ENCODE peak calls at places on chromosomes 16 and 17, in five cellular contexts. J is NCI-H2029, R is A549, W is NCI-H2171, H is activated T-helper 1 cell treated with Interleukin-2 at 50 U/mL for 16 hours. Y is an unnamed sample.

GRCh38 chr16:11597268-11597690 is 10.6 kb upstream of the LITAF start:
- DNase-seq in J (no peak), R (peak), W (no peak), H (no peak), Y (peak)

GRCh38 chr17:18332909-18333489 is 17.9 kb downstream of the SMCR8 start:
- DNase-seq in J (no peak), R (no peak), W (no peak), H (no peak), Y (peak)

GRCh38 chr17:45990836-45991235 is 8.2 kb upstream of the STH start:
- DNase-seq in J (no peak), R (no peak), W (no peak), H (no peak), Y (no peak)

GRCh38 chr17:48055531-48056245 is 7.5 kb downstream of the NFE2L1 start:
- DNase-seq in J (no peak), R (peak), W (no peak), H (no peak), Y (peak)

GRCh38 chr17:48382989-48383388 is 47.0 kb downstream of the SKAP1 start:
- DNase-seq in J (no peak), R (no peak), W (no peak), H (no peak), Y (no peak)

GRCh38 chr17:2071421-2072281 is 16.7 kb downstream of the HIC1 start:
- DNase-seq in J (no peak), R (no peak), W (no peak), H (no peak), Y (peak)

GRCh38 chr17:59223813-59224212 is 3.5 kb downstream of the GDPD1 start:
- DNase-seq in J (no peak), R (no peak), W (no peak), H (no peak), Y (no peak)

GRCh38 chr16:79673635-79674034 is 73.1 kb upstream of the MAF start:
- DNase-seq in J (no peak), R (no peak), W (no peak), H (no peak), Y (no peak)

GRCh38 chr17:27351741-27352140 is 57.8 kb downstream of the WSB1 start:
- DNase-seq in J (no peak), R (no peak), W (no peak), H (no peak), Y (peak)

GRCh38 chr16:55250641-55251550 is 73.1 kb upstream of the IRX6 start:
- DNase-seq in J (no peak), R (no peak), W (no peak), H (no peak), Y (no peak)

GRCh38 chr17:31556969-31557620 is 165.6 kb downstream of the RAB11FIP4 start:
- DNase-seq in J (no peak), R (no peak), W (no peak), H (no peak), Y (no peak)

GRCh38 chr17:35368086-35368824 is 5.2 kb downstream of the SLFN11 start:
- DNase-seq in J (no peak), R (no peak), W (no peak), H (no peak), Y (peak)

GRCh38 chr16:3088925-3089716 is 10.0 kb downstream of the ZSCAN10 start:
- DNase-seq in J (no peak), R (no peak), W (no peak), H (no peak), Y (no peak)

GRCh38 chr17:65418622-65419021 is 142.8 kb downstream of the AXIN2 start:
- DNase-seq in J (no peak), R (no peak), W (no peak), H (no peak), Y (no peak)

GRCh38 chr16:3570420-3571062 is 6.7 kb downstream of the NLRC3 start:
- DNase-seq in J (no peak), R (no peak), W (no peak), H (no peak), Y (no peak)

GRCh38 chr16:61277849-61278248 is 758.4 kb downstream of the CDH8 start:
- DNase-seq in J (no peak), R (no peak), W (no peak), H (no peak), Y (no peak)

GRCh38 chr16:84448444-84448843 is 56.0 kb downstream of the MEAK7 start:
- DNase-seq in J (no peak), R (no peak), W (no peak), H (no peak), Y (no peak)

GRCh38 chr17:49890852-49891251 is 43.0 kb upstream of the TAC4 start:
- DNase-seq in J (no peak), R (no peak), W (no peak), H (no peak), Y (no peak)

GRCh38 chr16:22023505-22023904 is 15.6 kb downstream of the MOSMO start:
- DNase-seq in J (no peak), R (no peak), W (no peak), H (no peak), Y (peak)

GRCh38 chr17:44898768-44899073 is 524 bp downstream of the EFTUD2 start:
- DNase-seq in J (no peak), R (no peak), W (no peak), H (no peak), Y (peak)

GRCh38 chr16:4510131-4510530 is 28.4 kb downstream of the CDIP1 start:
- DNase-seq in J (no peak), R (no peak), W (no peak), H (no peak), Y (no peak)

GRCh38 chr17:36188891-36189306 is 7.7 kb downstream of the CCL3L1 start:
- DNase-seq in J (no peak), R (no peak), W (no peak), H (no peak), Y (no peak)

GRCh38 chr17:38559025-38559879 is 46.5 kb downstream of the SRCIN1 start:
- DNase-seq in J (peak), R (peak), W (peak), H (peak), Y (peak)

GRCh38 chr16:12458591-12459400 is 344.9 kb downstream of the CPPED1 start:
- DNase-seq in J (no peak), R (no peak), W (no peak), H (no peak), Y (no peak)

GRCh38 chr16:20768121-20768520 is 4.3 kb downstream of the ACSM3 start:
- DNase-seq in J (no peak), R (no peak), W (no peak), H (no peak), Y (no peak)

GRCh38 chr17:64418506-64419339 is 28.1 kb upstream of the PECAM1 start:
- DNase-seq in J (no peak), R (peak), W (peak), H (no peak), Y (peak)

GRCh38 chr16:86363057-86363490 is 147.3 kb upstream of the FOXF1 start:
- DNase-seq in J (no peak), R (no peak), W (no peak), H (no peak), Y (peak)

GRCh38 chr17:37177234-37177633 is 198.6 kb upstream of the C17orf78 start:
- DNase-seq in J (no peak), R (no peak), W (peak), H (no peak), Y (peak)

GRCh38 chr16:30655815-30656347 is 2.4 kb upstream of the FBRS start:
- DNase-seq in J (no peak), R (no peak), W (no peak), H (no peak), Y (no peak)

GRCh38 chr17:549197-550040 is 165.2 kb downstream of the VPS53 start:
- DNase-seq in J (no peak), R (no peak), W (peak), H (no peak), Y (peak)

GRCh38 chr17:76138896-76139248 is 2.2 kb downstream of the FOXJ1 start:
- DNase-seq in J (no peak), R (no peak), W (no peak), H (no peak), Y (no peak)

GRCh38 chr16:87765473-87765775 is 362 bp downstream of the KLHDC4 start:
- DNase-seq in J (no peak), R (no peak), W (no peak), H (peak), Y (no peak)

GRCh38 chr17:32493581-32494513 is 7.1 kb downstream of the CDK5R1 start:
- DNase-seq in J (no peak), R (no peak), W (no peak), H (no peak), Y (no peak)

GRCh38 chr17:80822021-80822699 is 169.5 kb upstream of the CHMP6 start:
- DNase-seq in J (no peak), R (no peak), W (no peak), H (no peak), Y (no peak)

GRCh38 chr16:67783353-67783725 is 23.0 kb downstream of the RANBP10 start:
- DNase-seq in J (no peak), R (no peak), W (no peak), H (no peak), Y (no peak)

GRCh38 chr17:57269598-57270255 is 13.4 kb downstream of the MSI2 start:
- DNase-seq in J (no peak), R (no peak), W (no peak), H (no peak), Y (no peak)